ENCODE peak calls at places on chromosomes 11 and 22, in five cellular contexts. T is brain microvascular endothelial cell; L is CD4-positive, alpha-beta T cell; J is pancreas; N is IMR-90. S is an unnamed sample.

GRCh38 chr11:117600261-117600783 is 196.7 kb downstream of the DSCAML1 start:
- DNase-seq in L (no peak), T (no peak), J (no peak), N (no peak), S (no peak)

GRCh38 chr11:108431370-108431769 is 36.0 kb downstream of the C11orf65 start:
- DNase-seq in J (no peak), N (no peak), L (no peak), T (no peak), S (no peak)

GRCh38 chr11:61027141-61027840 is 55.8 kb downstream of the CD6 start:
- DNase-seq in J (no peak), T (no peak), N (no peak), L (no peak), S (no peak)

GRCh38 chr11:84902445-84902844 is 724.7 kb downstream of the DLG2 start:
- DNase-seq in L (no peak), J (no peak), N (no peak), T (no peak), S (no peak)

GRCh38 chr22:30104501-30105156 is 24.4 kb downstream of the HORMAD2 start:
- DNase-seq in J (no peak), L (no peak), T (no peak), N (peak; percentile 54), S (no peak)

GRCh38 chr22:27045103-27045940 is 387.9 kb downstream of the MIAT start:
- DNase-seq in J (no peak), N (peak; percentile 36), T (peak; percentile 65), L (no peak), S (peak; percentile 12)

GRCh38 chr11:95284057-95285052 is 53.4 kb upstream of the SESN3 start:
- DNase-seq in J (no peak), T (no peak), L (no peak), N (no peak), S (no peak)

GRCh38 chr22:16806401-16806800 is 18.8 kb downstream of the XKR3 start:
- DNase-seq in L (no peak), N (no peak), J (no peak), T (no peak), S (no peak)

GRCh38 chr11:33869511-33870422 is 22.1 kb downstream of the LMO2 start:
- DNase-seq in J (peak; percentile 51), L (no peak), T (no peak), N (peak; percentile 2), S (no peak)

GRCh38 chr22:44305888-44306287 is 6.9 kb downstream of the SHISAL1 start:
- DNase-seq in T (no peak), N (no peak), L (no peak), J (no peak), S (no peak)

GRCh38 chr22:22684605-22685561 is 40.5 kb downstream of the GGTLC2 start:
- DNase-seq in L (no peak), N (peak; percentile 88), T (peak; percentile 34), J (no peak), S (peak; percentile 15)

GRCh38 chr11:35099278-35100018 is 39.5 kb upstream of the CD44 start:
- DNase-seq in T (peak; percentile 54), N (peak; percentile 69), J (no peak), L (no peak), S (no peak)

GRCh38 chr11:77299528-77299993 is 1.9 kb downstream of the GDPD4 start:
- DNase-seq in T (no peak), N (peak; percentile 11), L (no peak), J (no peak), S (no peak)

GRCh38 chr11:95849087-95849825 is 59.0 kb downstream of the CEP57 start:
- DNase-seq in N (peak; percentile 82), J (peak; percentile 18), T (peak; percentile 79), L (peak; percentile 2), S (peak; percentile 79)

DNA sequence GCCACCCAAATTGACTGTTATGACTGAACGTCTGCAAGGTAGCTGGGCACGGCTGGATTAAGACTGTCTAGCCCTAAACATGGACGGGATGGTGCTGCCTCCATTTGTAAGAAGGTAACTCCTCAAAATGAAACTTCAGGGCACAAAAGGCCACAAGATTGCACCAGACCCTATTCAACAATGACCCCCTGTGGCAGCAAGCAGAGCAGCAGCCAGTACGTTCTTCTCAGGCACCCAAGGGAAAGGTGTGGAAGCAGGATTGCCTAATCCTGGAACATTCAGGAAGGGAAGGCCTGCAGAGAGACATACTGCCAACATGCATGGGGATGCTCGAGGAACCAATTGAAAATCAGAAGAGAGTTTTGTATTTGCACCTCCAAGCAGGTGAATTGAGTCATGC is 4.5 kb upstream of the TBX10 start:
- DNase-seq in N (no peak), T (no peak), J (no peak), L (no peak), S (no peak)
- TF ChIP-seq CTCF in N (peak; percentile 9), T (peak; percentile 51), J (no peak), L (no peak), S (peak; percentile 26)

GRCh38 chr11:71453911-71454304 is 905 bp downstream of the NADSYN1 start:
- DNase-seq in J (no peak), N (no peak), L (no peak), T (no peak), S (no peak)

GRCh38 chr11:71456831-71457230 is 3.8 kb downstream of the NADSYN1 start:
- DNase-seq in T (no peak), L (no peak), J (no peak), N (no peak), S (no peak)

GRCh38 chr11:71458146-71459070 is 5.4 kb downstream of the NADSYN1 start:
- DNase-seq in J (no peak), T (no peak), N (no peak), L (no peak), S (no peak)

GRCh38 chr11:71454470-71455113 is 1.6 kb downstream of the NADSYN1 start:
- DNase-seq in N (no peak), J (no peak), L (peak; percentile 20), T (no peak), S (no peak)

GRCh38 chr11:71456294-71456693 is 3.3 kb downstream of the NADSYN1 start:
- DNase-seq in N (no peak), J (no peak), T (no peak), L (no peak), S (no peak)
- TF ChIP-seq CTCF in N (no peak), J (no peak), T (no peak), L (no peak), S (no peak)

GRCh38 chr11:299951-300735 is 817 bp upstream of the IFITM5 start:
- DNase-seq in T (no peak), N (peak; percentile 28), J (no peak), L (peak; percentile 21), S (no peak)
- TF ChIP-seq CTCF in T (peak; percentile 35), N (peak; percentile 42), J (no peak), L (no peak), S (peak; percentile 23)

DNA sequence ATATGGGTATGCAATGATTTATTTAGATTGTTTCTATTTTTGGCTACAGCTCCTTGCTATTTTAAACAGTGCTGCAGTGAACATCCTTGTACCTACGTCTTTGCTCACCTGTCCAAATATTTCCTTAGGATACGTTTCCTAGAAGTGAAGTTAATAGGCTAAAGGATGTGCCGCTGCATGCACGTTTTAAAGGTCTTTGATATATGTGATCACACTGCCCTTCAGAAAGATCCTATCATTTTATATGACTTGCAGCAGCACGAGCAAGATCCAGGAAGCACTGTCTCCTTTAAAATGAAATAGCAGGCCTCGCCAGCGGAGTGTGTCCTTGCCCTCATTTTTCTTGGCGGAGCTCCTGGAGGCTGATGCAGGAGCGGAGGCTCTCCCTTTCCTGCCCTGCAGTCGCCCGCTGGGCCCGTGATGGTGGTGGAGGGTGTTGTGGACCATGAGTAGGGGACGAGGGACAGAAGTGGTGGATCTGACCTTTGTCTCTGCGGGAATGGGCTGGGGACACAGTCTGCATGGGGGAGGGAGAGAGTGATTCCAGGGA is 19.4 kb downstream of the RPS6KA4 start:
- DNase-seq in J (no peak), N (no peak), T (no peak), L (no peak), S (no peak)
- TF ChIP-seq CTCF in J (no peak), N (no peak), T (no peak), L (no peak), S (no peak)

GRCh38 chr11:87924125-87924524 is 251.1 kb downstream of the RAB38 start:
- DNase-seq in L (no peak), T (no peak), N (no peak), J (no peak), S (no peak)
- TF ChIP-seq CTCF in L (no peak), T (no peak), N (no peak), J (no peak), S (no peak)

GRCh38 chr11:93248602-93249001 is 50.8 kb upstream of the SLC36A4 start:
- DNase-seq in L (no peak), N (peak; percentile 26), T (no peak), J (no peak), S (no peak)
- TF ChIP-seq CTCF in L (no peak), N (peak; percentile 37), T (peak; percentile 30), J (no peak), S (peak; percentile 51)

S was measured in retinal pigment epithelial cell.